ENCODE peak calls at places on chromosome 21, in seven cellular contexts. U, H, V, B, Z, M and S are unnamed samples.

GRCh38 chr21:37939251-37939650 is 23.0 kb upstream of the KCNJ6 start:
- DNase-seq in U (no peak), H (no peak), V (peak), B (no peak), Z (no peak), M (no peak), S (no peak)

GRCh38 chr21:34630536-34631143 is 15.7 kb upstream of the RCAN1 start:
- DNase-seq in U (peak), H (peak), V (peak), B (no peak), Z (peak), M (peak), S (peak)

GRCh38 chr21:19501115-19501514 is 1097.5 kb upstream of the TMPRSS15 start:
- DNase-seq in U (no peak), H (no peak), V (no peak), B (no peak), Z (no peak), M (no peak), S (no peak)

GRCh38 chr21:38380391-38381137 is 117.7 kb downstream of the ERG start:
- DNase-seq in U (peak), H (no peak), V (peak), B (no peak), Z (no peak), M (no peak), S (no peak)

GRCh38 chr21:39694750-39695149 is 50.2 kb upstream of the IGSF5 start:
- DNase-seq in U (no peak), H (no peak), V (no peak), B (no peak), Z (no peak), M (no peak), S (no peak)

GRCh38 chr21:45102391-45102932 is 28.1 kb downstream of the ADARB1 start:
- DNase-seq in U (no peak), H (no peak), V (peak), B (no peak), Z (no peak), M (no peak), S (no peak)

GRCh38 chr21:35904995-35905972 is 155.0 kb downstream of the SETD4 start:
- DNase-seq in U (no peak), H (no peak), V (no peak), B (no peak), Z (no peak), M (no peak), S (no peak)

GRCh38 chr21:33229099-33229775 is 501 bp upstream of the IFNAR2 start:
- DNase-seq in U (no peak), H (no peak), V (no peak), B (no peak), Z (no peak), M (no peak), S (no peak)

GRCh38 chr21:14675774-14676530 is 129.8 kb upstream of the SAMSN1 start:
- DNase-seq in U (no peak), H (no peak), V (no peak), B (no peak), Z (no peak), M (no peak), S (peak)

GRCh38 chr21:42590431-42591131 is 62.8 kb upstream of the PDE9A start:
- DNase-seq in U (no peak), H (no peak), V (no peak), B (no peak), Z (no peak), M (no peak), S (no peak)

GRCh38 chr21:15826147-15826780 is 96.5 kb downstream of the USP25 start:
- DNase-seq in U (peak), H (peak), V (peak), B (no peak), Z (peak), M (peak), S (peak)

GRCh38 chr21:21029159-21029558 is 30.9 kb downstream of the NCAM2 start:
- DNase-seq in U (no peak), H (no peak), V (peak), B (no peak), Z (no peak), M (no peak), S (peak)

GRCh38 chr21:15034126-15034848 is 30.5 kb downstream of the NRIP1 start:
- DNase-seq in U (peak), H (no peak), V (peak), B (no peak), Z (no peak), M (no peak), S (no peak)

GRCh38 chr21:34698270-34699015 is 29.6 kb downstream of the CLIC6 start:
- DNase-seq in U (no peak), H (no peak), V (no peak), B (no peak), Z (no peak), M (no peak), S (no peak)

GRCh38 chr21:36550761-36551160 is 70.8 kb upstream of the CLDN14 start:
- DNase-seq in U (peak), H (no peak), V (no peak), B (peak), Z (no peak), M (no peak), S (no peak)

GRCh38 chr21:42560517-42561179 is 47.0 kb downstream of the SLC37A1 start:
- DNase-seq in U (no peak), H (no peak), V (no peak), B (no peak), Z (no peak), M (no peak), S (no peak)

GRCh38 chr21:35015435-35016024 is 33.6 kb downstream of the RUNX1 start:
- DNase-seq in U (no peak), H (no peak), V (no peak), B (no peak), Z (no peak), M (no peak), S (no peak)

GRCh38 chr21:42843021-42843420 is 36.3 kb downstream of the WDR4 start:
- DNase-seq in U (no peak), H (no peak), V (no peak), B (no peak), Z (no peak), M (no peak), S (no peak)

GRCh38 chr21:21682172-21682571 is 684.0 kb downstream of the NCAM2 start:
- DNase-seq in U (peak), H (no peak), V (peak), B (no peak), Z (no peak), M (no peak), S (no peak)

GRCh38 chr21:16563795-16564194 is 834.0 kb downstream of the USP25 start:
- DNase-seq in U (no peak), H (peak), V (peak), B (peak), Z (peak), M (peak), S (no peak)

GRCh38 chr21:46316708-46317324 is 6.9 kb downstream of the C21orf58 start:
- DNase-seq in U (no peak), H (no peak), V (no peak), B (no peak), Z (no peak), M (no peak), S (no peak)

GRCh38 chr21:46319192-46319591 is 4.5 kb downstream of the C21orf58 start:
- DNase-seq in U (no peak), H (no peak), V (no peak), B (no peak), Z (no peak), M (no peak), S (no peak)

GRCh38 chr21:46318464-46318845 is 5.2 kb downstream of the C21orf58 start:
- DNase-seq in U (no peak), H (no peak), V (no peak), B (peak), Z (no peak), M (no peak), S (no peak)

GRCh38 chr21:46320331-46320801 is 3.3 kb downstream of the C21orf58 start:
- DNase-seq in U (no peak), H (no peak), V (no peak), B (no peak), Z (no peak), M (no peak), S (no peak)

GRCh38 chr21:46317710-46318463 is 5.8 kb downstream of the C21orf58 start:
- DNase-seq in U (no peak), H (peak), V (no peak), B (peak), Z (no peak), M (no peak), S (no peak)
- H3K4me3 ChIP-seq in U (no peak), H (no peak), V (no peak), B (no peak), Z (no peak), M (no peak), S (no peak)

GRCh38 chr21:40832316-40832715 is 14.6 kb downstream of the DSCAM start:
- DNase-seq in U (no peak), H (no peak), V (no peak), B (no peak), Z (no peak), M (no peak), S (no peak)

GRCh38 chr21:40830836-40831235 is 16.1 kb downstream of the DSCAM start:
- DNase-seq in U (no peak), H (no peak), V (no peak), B (no peak), Z (no peak), M (no peak), S (no peak)

GRCh38 chr21:40839551-40839950 is 7.4 kb downstream of the DSCAM start:
- DNase-seq in U (no peak), H (no peak), V (no peak), B (no peak), Z (no peak), M (no peak), S (no peak)

GRCh38 chr21:40837456-40837855 is 9.5 kb downstream of the DSCAM start:
- DNase-seq in U (no peak), H (no peak), V (no peak), B (no peak), Z (no peak), M (no peak), S (no peak)

DNA sequence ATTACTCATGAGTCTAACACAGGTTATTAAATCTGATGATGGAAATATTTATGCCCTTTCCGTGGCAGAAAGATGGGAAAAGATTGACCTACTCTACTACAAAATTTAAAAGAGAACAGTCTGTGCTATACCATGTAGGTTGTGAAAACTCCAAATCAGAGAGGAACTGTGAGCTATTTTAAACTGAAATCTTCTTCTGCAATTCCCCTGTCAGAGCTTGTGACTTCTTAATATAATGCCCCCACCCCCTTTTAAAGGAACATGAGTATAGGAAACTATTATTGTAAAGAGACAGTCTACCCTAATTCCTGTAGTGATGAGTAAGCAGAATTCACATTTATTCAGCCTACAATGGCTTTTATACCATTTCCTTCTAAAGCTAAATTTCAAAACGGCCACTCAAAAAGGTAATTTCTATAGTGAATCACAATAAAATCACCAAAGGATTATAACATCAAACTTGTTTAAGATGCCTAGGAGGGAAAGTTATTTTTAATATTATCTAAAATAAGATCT is 11.7 kb downstream of the DSCAM start:
- DNase-seq in U (no peak), H (no peak), V (no peak), B (no peak), Z (no peak), M (no peak), S (no peak)
- H2AFZ ChIP-seq in U (no peak), H (no peak), V (no peak), B (no peak), Z (no peak), M (no peak), S (no peak)

GRCh38 chr21:44005593-44005992 is 6.5 kb upstream of the TRAPPC10 start:
- DNase-seq in U (no peak), H (no peak), V (no peak), B (no peak), Z (no peak), M (no peak), S (no peak)
- H3K27ac ChIP-seq in U (peak), H (no peak), V (peak), B (no peak), Z (no peak), M (no peak), S (no peak)

GRCh38 chr21:17610862-17611261 is 1.8 kb downstream of the BTG3 start:
- DNase-seq in U (peak), H (no peak), V (no peak), B (no peak), Z (no peak), M (peak), S (no peak)
- H3K4me3 ChIP-seq in U (peak), H (peak), V (peak), B (peak), Z (no peak), M (peak), S (peak)

DNA sequence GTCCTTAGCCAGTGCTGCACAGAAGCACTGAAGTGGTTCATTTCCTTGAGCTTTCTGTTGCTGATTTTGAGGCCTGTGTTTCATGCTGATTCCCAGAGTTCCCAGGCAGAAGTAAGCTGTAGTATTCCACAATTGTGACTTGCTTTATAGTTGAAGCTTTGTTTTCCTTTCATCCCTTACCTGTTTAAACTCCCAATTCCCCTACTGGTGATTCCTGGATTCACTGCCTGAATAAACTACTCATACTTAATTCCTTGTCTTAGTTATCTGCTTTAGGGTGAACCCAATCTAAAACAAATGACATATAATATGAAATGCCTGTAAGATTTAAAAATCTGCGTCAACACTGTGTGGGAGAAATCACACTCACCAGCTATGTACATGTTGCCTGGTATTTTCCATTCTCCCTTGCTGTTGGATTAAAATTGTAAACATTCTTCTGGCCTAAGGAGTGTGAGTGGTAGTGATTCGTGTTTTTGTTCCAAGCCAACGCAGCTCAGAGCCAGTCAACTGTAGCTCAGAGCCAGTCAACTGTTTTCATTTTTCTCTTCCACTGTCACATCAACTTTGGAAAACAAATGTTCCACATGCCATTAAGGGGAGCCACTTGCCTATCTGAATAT is 879.4 kb downstream of the MRPL39 start:
- DNase-seq in U (peak), H (no peak), V (no peak), B (no peak), Z (no peak), M (no peak), S (no peak)
- H2AFZ ChIP-seq in U (no peak), H (no peak), V (no peak), B (peak), Z (no peak), M (no peak), S (no peak)

GRCh38 chr21:41322496-41323382 is 6.1 kb downstream of the FAM3B start:
- DNase-seq in U (no peak), H (no peak), V (no peak), B (no peak), Z (no peak), M (peak), S (no peak)
- H3K27ac ChIP-seq in U (no peak), H (no peak), V (no peak), B (no peak), Z (no peak), M (peak), S (no peak)